ENCODE peak calls at places on chromosomes 3 and 15, in seven cellular contexts. O is GM23338, E is PC-3, B is neural progenitor cell, G is OCI-LY7, Z is GM23248, C is SK-N-SH. R is an unnamed sample.

GRCh38 chr3:193347507-193348501 is 30.7 kb downstream of the ATP13A5 start:
- DNase-seq in B (peak; percentile 67), G (no peak), C (no peak), O (peak; percentile 73), Z (no peak), E (no peak), R (no peak)

GRCh38 chr15:99076555-99077308 is 28.1 kb upstream of the SYNM start:
- DNase-seq in E (peak; percentile 83), O (peak; percentile 89), B (peak; percentile 83), C (peak; percentile 74), G (peak; percentile 84), Z (peak; percentile 89), R (peak; percentile 79)

GRCh38 chr3:24900202-24900601 is 405.6 kb upstream of the THRB start:
- DNase-seq in E (no peak), Z (no peak), G (no peak), C (no peak), O (no peak), B (no peak), R (no peak)

GRCh38 chr3:47113669-47114365 is 50.1 kb downstream of the SETD2 start:
- DNase-seq in E (peak; percentile 77), G (peak; percentile 61), O (peak; percentile 62), Z (peak; percentile 92), C (no peak), B (no peak), R (no peak)

GRCh38 chr15:53721334-53722087 is 38.0 kb downstream of the WDR72 start:
- DNase-seq in C (no peak), O (no peak), G (no peak), E (no peak), Z (no peak), B (no peak), R (no peak)

GRCh38 chr3:25281041-25281842 is 146.8 kb upstream of the RARB start:
- DNase-seq in C (no peak), G (no peak), B (peak; percentile 37), Z (no peak), O (no peak), E (no peak), R (no peak)

GRCh38 chr3:86961297-86961696 is 29.7 kb downstream of the VGLL3 start:
- DNase-seq in O (no peak), Z (no peak), G (no peak), C (no peak), B (no peak), E (peak; percentile 15), R (no peak)

GRCh38 chr3:45665101-45665572 is 24.1 kb upstream of the SACM1L start:
- DNase-seq in Z (peak; percentile 61), E (peak; percentile 74), O (peak; percentile 75), C (peak; percentile 56), G (peak; percentile 76), B (peak; percentile 60), R (peak; percentile 39)

GRCh38 chr3:122795674-122795969 is 753 bp downstream of the SLC49A4 start:
- DNase-seq in Z (peak; percentile 40), B (no peak), G (no peak), O (no peak), E (no peak), C (no peak), R (peak; percentile 19)

GRCh38 chr3:14434105-14434504 is 31.7 kb downstream of the SLC6A6 start:
- DNase-seq in Z (peak; percentile 92), C (no peak), E (peak; percentile 76), G (no peak), B (no peak), O (no peak), R (no peak)

GRCh38 chr3:182487048-182487447 is 306.3 kb upstream of the ATP11B start:
- DNase-seq in O (no peak), G (no peak), Z (no peak), E (no peak), C (no peak), B (no peak), R (no peak)

GRCh38 chr15:56052389-56053045 is 59.1 kb upstream of the NEDD4 start:
- DNase-seq in B (peak; percentile 50), G (peak; percentile 60), O (peak; percentile 76), E (peak; percentile 67), C (peak; percentile 36), Z (peak; percentile 71), R (peak; percentile 60)

GRCh38 chr3:181930105-181930504 is 218.4 kb downstream of the SOX2 start:
- DNase-seq in Z (no peak), E (no peak), B (no peak), G (no peak), O (no peak), C (no peak), R (no peak)

GRCh38 chr15:50774450-50774849 is 8.9 kb upstream of the SPPL2A start:
- DNase-seq in G (no peak), C (no peak), E (no peak), Z (no peak), B (no peak), O (no peak), R (peak; percentile 32)

GRCh38 chr3:12239301-12239700 is 49.6 kb upstream of the PPARG start:
- DNase-seq in G (no peak), B (no peak), O (no peak), Z (peak; percentile 8), C (no peak), E (no peak), R (no peak)

GRCh38 chr15:24954783-24955548 is at the start of the genes SNRPN and SNURF:
- DNase-seq in Z (peak; percentile 90), O (peak; percentile 76), G (no peak), E (peak; percentile 57), B (peak; percentile 91), C (peak; percentile 81), R (peak; percentile 66)

GRCh38 chr3:190886945-190887344 is 24.5 kb upstream of the GMNC start:
- DNase-seq in O (no peak), B (no peak), E (peak; percentile 51), Z (no peak), C (no peak), G (no peak), R (no peak)

DNA sequence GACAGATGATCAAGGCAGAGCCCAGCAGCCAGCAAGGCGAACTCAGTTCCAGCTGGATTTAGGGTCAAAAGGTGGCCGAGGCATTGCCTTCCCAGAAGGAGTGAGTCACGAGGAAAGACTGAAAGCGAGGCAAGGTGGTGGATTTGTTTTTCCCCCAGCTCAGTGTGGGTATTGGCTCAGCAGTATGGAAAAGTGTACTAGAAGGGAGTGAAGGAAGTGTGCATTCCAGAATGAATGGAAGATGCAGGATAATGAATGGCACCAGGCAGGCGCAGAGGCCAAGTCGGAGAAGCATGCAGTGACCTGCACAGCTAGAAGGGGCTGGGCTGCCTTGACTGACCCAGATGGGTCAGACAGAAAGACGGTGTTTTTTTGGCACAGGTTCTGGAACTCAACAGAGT is 46.3 kb downstream of the FOXP1 start:
- DNase-seq in B (no peak), E (peak; percentile 78), Z (peak; percentile 94), G (no peak), O (no peak), C (no peak), R (no peak)
- TF ChIP-seq EZH2phosphoT487 in B (no peak), E (no peak), Z (no peak), G (no peak), O (no peak), C (no peak), R (no peak)

GRCh38 chr15:66424963-66425612 is 38.4 kb downstream of the MAP2K1 start:
- DNase-seq in Z (no peak), E (no peak), O (no peak), C (no peak), B (no peak), G (no peak), R (no peak)
- TF ChIP-seq EZH2phosphoT487 in Z (no peak), E (no peak), O (no peak), C (no peak), B (no peak), G (no peak), R (no peak)

GRCh38 chr3:65894679-65895078 is 144.0 kb downstream of the MAGI1 start:
- DNase-seq in C (no peak), O (no peak), Z (peak; percentile 96), E (no peak), B (no peak), G (no peak), R (no peak)
- TF ChIP-seq EZH2phosphoT487 in C (no peak), O (no peak), Z (no peak), E (no peak), B (no peak), G (no peak), R (no peak)

GRCh38 chr3:101509811-101510210 is 3.2 kb downstream of the SENP7 start:
- DNase-seq in C (no peak), G (no peak), E (peak; percentile 78), O (no peak), B (no peak), Z (peak; percentile 32), R (no peak)
- TF ChIP-seq EZH2phosphoT487 in C (no peak), G (no peak), E (no peak), O (no peak), B (no peak), Z (no peak), R (no peak)

GRCh38 chr3:185561374-185561943 is 9.1 kb upstream of the LIPH start:
- DNase-seq in O (peak; percentile 19), Z (no peak), C (no peak), B (no peak), E (no peak), G (no peak), R (no peak)
- TF ChIP-seq EZH2phosphoT487 in O (no peak), Z (no peak), C (no peak), B (no peak), E (no peak), G (no peak), R (no peak)

GRCh38 chr3:132399054-132399929 is 18.0 kb upstream of the DNAJC13 start:
- DNase-seq in O (peak; percentile 82), G (peak; percentile 65), Z (peak; percentile 86), B (peak; percentile 78), E (peak; percentile 61), C (peak; percentile 76), R (peak; percentile 54)
- TF ChIP-seq EZH2phosphoT487 in O (no peak), G (no peak), Z (no peak), B (no peak), E (no peak), C (no peak), R (no peak)

DNA sequence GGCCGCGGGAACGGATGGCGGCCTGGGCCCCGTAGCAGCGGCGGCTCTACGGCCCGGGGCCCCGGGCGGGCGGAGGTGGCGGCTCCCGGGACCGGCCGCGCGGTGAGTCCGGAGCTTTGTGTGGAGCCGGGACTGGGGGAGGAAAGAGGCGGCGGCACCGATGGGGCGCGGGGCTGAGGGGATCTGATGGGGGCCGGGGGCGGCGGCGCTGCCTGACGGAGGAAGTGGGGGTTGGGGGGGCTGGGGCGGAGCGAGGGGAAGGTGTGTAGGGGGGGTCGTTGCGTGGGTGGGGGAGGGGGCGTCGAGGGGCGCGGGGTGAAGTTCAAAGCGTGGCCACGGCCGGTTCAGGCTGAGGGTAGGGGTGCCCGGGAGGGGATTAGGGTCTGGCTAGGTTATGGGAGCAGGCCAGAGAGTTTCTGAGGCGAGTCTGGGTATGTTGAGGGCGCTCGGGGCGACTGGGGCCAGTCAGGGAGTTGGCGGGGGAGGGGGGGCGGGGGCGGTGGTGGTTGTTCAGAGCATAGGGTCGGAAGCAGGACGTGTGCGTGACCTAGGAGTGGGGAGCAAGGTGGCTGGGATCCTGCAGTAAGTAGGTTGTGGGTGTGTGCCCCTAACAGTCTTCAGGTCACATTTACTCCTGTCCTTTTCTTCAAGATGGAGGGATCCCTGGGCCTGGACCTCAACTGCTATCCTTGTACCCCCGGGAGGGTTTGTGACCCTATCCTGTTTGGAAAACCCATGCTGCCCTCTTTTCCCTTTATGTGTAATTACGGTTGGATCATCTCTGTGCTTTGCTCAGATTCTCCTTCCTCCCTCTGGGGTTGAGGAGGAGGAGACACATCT is 579 bp downstream of the ZNF609 start:
- DNase-seq in B (peak; percentile 56), E (peak; percentile 65), Z (peak; percentile 91), G (peak; percentile 51), O (peak; percentile 65), C (peak; percentile 65), R (peak; percentile 49)
- TF ChIP-seq EZH2phosphoT487 in B (no peak), E (no peak), Z (no peak), G (no peak), O (no peak), C (no peak), R (no peak)

R was measured in MM.1S.